ENCODE peak calls at places on chromosomes 4 and X, in five cellular contexts. X, M, D, I and F are unnamed samples.
A peak's percentile ranks its signal among the peaks of the same experiment; 100 is the strongest.

GRCh38 chrX:19513383-19513782 is 1.9 kb downstream of the MAP3K15 start:
- DNase-seq in X (no peak), M (no peak), I (peak; percentile 53), D (no peak), F (peak; percentile 8)

GRCh38 chr4:152460488-152460887 is 75.4 kb downstream of the FBXW7 start:
- DNase-seq in M (no peak), I (peak; percentile 25), X (no peak), D (peak; percentile 43), F (no peak)

GRCh38 chr4:95701500-95701899 is 138.4 kb upstream of the PDHA2 start:
- DNase-seq in X (no peak), I (no peak), D (no peak), M (no peak), F (no peak)

GRCh38 chrX:150935466-150935865 is 37.0 kb upstream of the CD99L2 start:
- DNase-seq in I (no peak), D (no peak), M (no peak), X (no peak), F (peak; percentile 9)

GRCh38 chr4:5747746-5748365 is 36.9 kb downstream of the EVC start:
- DNase-seq in I (no peak), X (no peak), M (no peak), D (no peak), F (no peak)

GRCh38 chrX:30275498-30275897 is 28.6 kb downstream of the MAGEB1 start:
- DNase-seq in M (peak; percentile 10), X (no peak), D (no peak), I (no peak), F (peak; percentile 55)

GRCh38 chr4:158816953-158817352 is 48.1 kb downstream of the FNIP2 start:
- DNase-seq in M (no peak), I (no peak), D (no peak), X (no peak), F (no peak)

GRCh38 chrX:109934434-109934833 is 68.5 kb upstream of the TMEM164 start:
- DNase-seq in M (no peak), X (no peak), I (no peak), D (no peak), F (no peak)

GRCh38 chr4:121789960-121790829 is 10.9 kb upstream of the EXOSC9 start:
- DNase-seq in X (no peak), M (peak; percentile 39), D (no peak), I (no peak), F (no peak)

GRCh38 chr4:147590249-147590920 is 26.8 kb upstream of the TMEM184C start:
- DNase-seq in M (peak; percentile 50), X (peak; percentile 82), I (peak; percentile 31), D (no peak), F (peak; percentile 52)

GRCh38 chrX:38095971-38096529 is 89.7 kb downstream of the SYTL5 start:
- DNase-seq in M (no peak), I (no peak), D (no peak), X (no peak), F (peak; percentile 21)

GRCh38 chr4:15707363-15707715 is 4.5 kb downstream of the BST1 start:
- DNase-seq in D (no peak), X (no peak), M (no peak), I (no peak), F (no peak)

GRCh38 chr4:38382492-38382891 is 281.5 kb upstream of the KLF3 start:
- DNase-seq in D (no peak), X (no peak), M (peak; percentile 77), I (no peak), F (no peak)

GRCh38 chrX:1555370-1555769 is 18.4 kb upstream of the P2RY8 start:
- DNase-seq in I (no peak), X (no peak), D (no peak), M (no peak), F (no peak)

GRCh38 chr4:12488672-12489071 is 995.5 kb downstream of the RAB28 start:
- DNase-seq in I (no peak), M (no peak), D (no peak), X (no peak), F (no peak)
- TF ChIP-seq KDM1A in I (no peak), M (no peak), D (no peak), X (no peak), F (no peak)

DNA sequence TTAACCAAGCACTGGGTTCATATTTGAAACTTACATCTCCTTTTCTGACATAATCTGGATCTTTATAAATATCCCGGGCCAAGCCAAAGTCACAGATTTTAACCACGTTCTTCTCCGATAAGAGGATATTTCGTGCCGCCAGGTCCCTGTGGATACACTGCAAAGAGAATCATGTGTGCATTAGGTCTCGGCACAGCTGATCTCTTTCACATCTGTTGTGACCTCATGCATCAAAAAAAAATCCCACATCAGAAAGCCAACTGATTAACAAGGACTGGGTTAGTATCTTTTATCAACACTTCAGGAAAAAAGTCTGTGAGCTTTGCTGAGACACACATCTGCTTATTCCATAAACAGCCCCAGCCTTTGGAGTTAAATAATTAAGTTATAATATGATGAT is 35.5 kb downstream of the KDR start:
- DNase-seq in I (no peak), M (no peak), X (no peak), D (no peak), F (no peak)
- H3K4me1 ChIP-seq in I (no peaks in the 10 kb centered on the region), M (no peaks in the 10 kb centered on the region), X (peaks cover 3% of the 10 kb centered on the region), D (no peaks in the 10 kb centered on the region), F (no peaks in the 10 kb centered on the region)

DNA sequence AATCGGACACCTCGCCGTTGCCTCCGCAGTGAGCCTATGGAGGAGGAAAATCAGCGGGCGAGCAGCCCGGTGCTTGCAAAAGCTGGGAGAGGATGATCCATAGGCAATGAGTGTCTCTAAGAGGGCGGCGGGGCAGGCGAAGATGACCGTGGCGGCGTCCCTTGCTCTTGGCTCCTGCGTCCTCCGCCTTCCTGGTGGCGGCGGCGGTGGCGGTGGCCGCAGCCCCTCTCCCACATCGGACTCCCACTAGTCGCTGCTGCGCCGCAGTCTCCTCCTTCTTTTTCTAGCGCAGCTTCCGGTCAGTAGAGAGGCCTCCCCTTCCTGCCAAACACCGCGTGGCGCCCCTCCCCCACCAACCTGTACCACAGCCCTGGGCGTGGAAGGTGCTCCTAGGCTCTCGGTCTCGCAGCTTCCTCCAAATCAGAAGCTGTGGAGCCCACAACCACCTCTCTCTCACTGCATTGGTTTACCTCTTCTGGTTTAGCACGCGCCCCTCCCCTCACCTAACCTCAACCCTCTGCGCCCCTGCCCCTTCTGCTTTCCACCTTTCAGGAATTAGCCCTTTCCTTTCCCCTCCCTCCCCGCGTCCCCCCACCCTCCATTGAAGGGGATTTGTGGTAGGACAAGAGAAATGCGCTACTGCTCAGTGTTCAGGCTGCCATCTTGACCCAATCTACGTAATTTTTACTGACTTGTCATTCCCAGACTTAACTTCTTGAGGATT is at the start of gene SPIN3:
- DNase-seq in I (peak; percentile 87), D (peak; percentile 56), X (peak; percentile 80), M (peak; percentile 67), F (peak; percentile 93)
- TF ChIP-seq KDM1A in I (no peak), D (no peak), X (no peak), M (no peak), F (no peak)

DNA sequence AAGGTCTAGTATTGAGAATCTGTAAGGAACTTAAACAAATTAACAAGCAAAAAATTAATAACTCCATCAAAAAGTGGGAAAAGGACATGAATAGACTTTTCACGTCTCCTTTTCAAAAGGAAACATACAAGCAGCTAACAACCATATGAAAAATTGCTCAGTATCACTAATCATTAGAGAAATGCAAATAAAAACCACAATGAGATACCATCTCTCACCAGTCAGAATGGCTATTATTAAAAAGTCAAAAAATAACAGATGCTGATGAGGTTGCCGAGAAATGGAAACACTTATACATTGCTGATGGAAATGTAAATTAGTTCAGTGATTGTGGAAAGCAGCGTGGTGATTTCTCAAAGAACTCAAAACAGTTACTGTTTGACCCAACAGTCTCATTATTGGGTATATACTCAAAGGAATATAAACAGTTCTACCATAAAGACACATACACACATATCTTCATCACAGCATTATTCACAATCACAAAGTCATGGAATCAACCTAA is 410.4 kb upstream of the SMIM31 start:
- DNase-seq in X (no peak), M (no peak), D (no peak), I (no peak), F (no peak)
- H3K4me1 ChIP-seq in X (no peaks in the 10 kb centered on the region), M (no peaks in the 10 kb centered on the region), D (no peaks in the 10 kb centered on the region), I (no peaks in the 10 kb centered on the region), F (no peaks in the 10 kb centered on the region)

GRCh38 chr4:4524364-4524763 is 17.5 kb downstream of the STX18 start:
- DNase-seq in I (no peak), D (peak; percentile 76), X (no peak), M (no peak), F (no peak)
- TF ChIP-seq KDM1A in I (no peak), D (no peak), X (no peak), M (no peak), F (no peak)